ENCODE peak calls at places on chromosomes 6 and 20, in nine cellular contexts. One of them, this sample, is unnamed.

GRCh38 chr20:8464368-8464767 is 332.3 kb downstream of the PLCB1 start:
- DNase-seq in T follicular helper cell: no peak
- DNase-seq in NAMALWA: no peak
- DNase-seq in AG04449: no peak
- DNase-seq in stimulated activated CD8-positive, alpha-beta memory T cell treated with anti-CD3 and anti-CD28 coated beads, Interleukin-15, amount 100 ng/mL, for 24 hours: no peak
- DNase-seq in naive thymus-derived CD8-positive, alpha-beta T cell: no peak
- DNase-seq in iris pigment epithelial cell: peak
- DNase-seq in islet precursor cell: no peak
- DNase-seq in COR-L47: no peak
- DNase-seq in this sample: no peak

GRCh38 chr6:299050-299980 is 7.0 kb downstream of the DUSP22 start:
- DNase-seq in T follicular helper cell: no peak
- DNase-seq in NAMALWA: no peak
- DNase-seq in AG04449: no peak
- DNase-seq in stimulated activated CD8-positive, alpha-beta memory T cell treated with anti-CD3 and anti-CD28 coated beads, Interleukin-15, amount 100 ng/mL, for 24 hours: no peak
- DNase-seq in naive thymus-derived CD8-positive, alpha-beta T cell: no peak
- DNase-seq in iris pigment epithelial cell: peak
- DNase-seq in islet precursor cell: no peak
- DNase-seq in COR-L47: no peak
- DNase-seq in this sample: no peak

GRCh38 chr6:111980168-111980567 is 73.7 kb upstream of the CCN6 start:
- DNase-seq in T follicular helper cell: no peak
- DNase-seq in NAMALWA: no peak
- DNase-seq in AG04449: no peak
- DNase-seq in stimulated activated CD8-positive, alpha-beta memory T cell treated with anti-CD3 and anti-CD28 coated beads, Interleukin-15, amount 100 ng/mL, for 24 hours: no peak
- DNase-seq in naive thymus-derived CD8-positive, alpha-beta T cell: no peak
- DNase-seq in iris pigment epithelial cell: peak
- DNase-seq in islet precursor cell: no peak
- DNase-seq in COR-L47: no peak
- DNase-seq in this sample: no peak

GRCh38 chr6:11467364-11467763 is 70.2 kb upstream of the TMEM170B start:
- DNase-seq in T follicular helper cell: no peak
- DNase-seq in NAMALWA: peak
- DNase-seq in AG04449: no peak
- DNase-seq in stimulated activated CD8-positive, alpha-beta memory T cell treated with anti-CD3 and anti-CD28 coated beads, Interleukin-15, amount 100 ng/mL, for 24 hours: no peak
- DNase-seq in naive thymus-derived CD8-positive, alpha-beta T cell: no peak
- DNase-seq in iris pigment epithelial cell: no peak
- DNase-seq in islet precursor cell: no peak
- DNase-seq in COR-L47: no peak
- DNase-seq in this sample: no peak

GRCh38 chr6:157669747-157670216 is 153.3 kb upstream of the SNX9 start:
- DNase-seq in T follicular helper cell: no peak
- DNase-seq in NAMALWA: no peak
- DNase-seq in AG04449: peak
- DNase-seq in stimulated activated CD8-positive, alpha-beta memory T cell treated with anti-CD3 and anti-CD28 coated beads, Interleukin-15, amount 100 ng/mL, for 24 hours: no peak
- DNase-seq in naive thymus-derived CD8-positive, alpha-beta T cell: no peak
- DNase-seq in iris pigment epithelial cell: peak
- DNase-seq in islet precursor cell: peak
- DNase-seq in COR-L47: no peak
- DNase-seq in this sample: no peak

GRCh38 chr6:38095054-38095453 is 275.5 kb downstream of the ZFAND3 start:
- DNase-seq in T follicular helper cell: no peak
- DNase-seq in NAMALWA: no peak
- DNase-seq in AG04449: peak
- DNase-seq in stimulated activated CD8-positive, alpha-beta memory T cell treated with anti-CD3 and anti-CD28 coated beads, Interleukin-15, amount 100 ng/mL, for 24 hours: no peak
- DNase-seq in naive thymus-derived CD8-positive, alpha-beta T cell: no peak
- DNase-seq in iris pigment epithelial cell: peak
- DNase-seq in islet precursor cell: no peak
- DNase-seq in COR-L47: no peak
- DNase-seq in this sample: no peak

GRCh38 chr6:13177617-13178506 is 150.5 kb downstream of the TBC1D7 start:
- DNase-seq in T follicular helper cell: no peak
- DNase-seq in NAMALWA: no peak
- DNase-seq in AG04449: no peak
- DNase-seq in stimulated activated CD8-positive, alpha-beta memory T cell treated with anti-CD3 and anti-CD28 coated beads, Interleukin-15, amount 100 ng/mL, for 24 hours: no peak
- DNase-seq in naive thymus-derived CD8-positive, alpha-beta T cell: no peak
- DNase-seq in iris pigment epithelial cell: no peak
- DNase-seq in islet precursor cell: no peak
- DNase-seq in COR-L47: no peak
- DNase-seq in this sample: no peak

GRCh38 chr6:39296745-39297640 is 17.2 kb downstream of the KCNK17 start:
- DNase-seq in T follicular helper cell: no peak
- DNase-seq in NAMALWA: no peak
- DNase-seq in AG04449: no peak
- DNase-seq in stimulated activated CD8-positive, alpha-beta memory T cell treated with anti-CD3 and anti-CD28 coated beads, Interleukin-15, amount 100 ng/mL, for 24 hours: no peak
- DNase-seq in naive thymus-derived CD8-positive, alpha-beta T cell: no peak
- DNase-seq in iris pigment epithelial cell: no peak
- DNase-seq in islet precursor cell: no peak
- DNase-seq in COR-L47: no peak
- DNase-seq in this sample: no peak

GRCh38 chr6:26331809-26332226 is 33.2 kb upstream of the BTN3A2 start:
- DNase-seq in T follicular helper cell: no peak
- DNase-seq in NAMALWA: peak
- DNase-seq in AG04449: no peak
- DNase-seq in stimulated activated CD8-positive, alpha-beta memory T cell treated with anti-CD3 and anti-CD28 coated beads, Interleukin-15, amount 100 ng/mL, for 24 hours: no peak
- DNase-seq in naive thymus-derived CD8-positive, alpha-beta T cell: peak
- DNase-seq in iris pigment epithelial cell: no peak
- DNase-seq in islet precursor cell: no peak
- DNase-seq in COR-L47: no peak
- DNase-seq in this sample: no peak

GRCh38 chr20:62508641-62509051 is 32.9 kb upstream of the GATA5 start:
- DNase-seq in T follicular helper cell: no peak
- DNase-seq in NAMALWA: peak
- DNase-seq in AG04449: no peak
- DNase-seq in stimulated activated CD8-positive, alpha-beta memory T cell treated with anti-CD3 and anti-CD28 coated beads, Interleukin-15, amount 100 ng/mL, for 24 hours: no peak
- DNase-seq in naive thymus-derived CD8-positive, alpha-beta T cell: no peak
- DNase-seq in iris pigment epithelial cell: no peak
- DNase-seq in islet precursor cell: no peak
- DNase-seq in COR-L47: no peak
- DNase-seq in this sample: no peak

GRCh38 chr20:31587545-31588389 is 17.3 kb upstream of the ID1 start:
- DNase-seq in T follicular helper cell: no peak
- DNase-seq in NAMALWA: peak
- DNase-seq in AG04449: no peak
- DNase-seq in stimulated activated CD8-positive, alpha-beta memory T cell treated with anti-CD3 and anti-CD28 coated beads, Interleukin-15, amount 100 ng/mL, for 24 hours: no peak
- DNase-seq in naive thymus-derived CD8-positive, alpha-beta T cell: no peak
- DNase-seq in iris pigment epithelial cell: peak
- DNase-seq in islet precursor cell: peak
- DNase-seq in COR-L47: no peak
- DNase-seq in this sample: no peak

GRCh38 chr6:42378536-42378935 is 73.2 kb downstream of the TRERF1 start:
- DNase-seq in T follicular helper cell: no peak
- DNase-seq in NAMALWA: no peak
- DNase-seq in AG04449: no peak
- DNase-seq in stimulated activated CD8-positive, alpha-beta memory T cell treated with anti-CD3 and anti-CD28 coated beads, Interleukin-15, amount 100 ng/mL, for 24 hours: no peak
- DNase-seq in naive thymus-derived CD8-positive, alpha-beta T cell: no peak
- DNase-seq in iris pigment epithelial cell: no peak
- DNase-seq in islet precursor cell: no peak
- DNase-seq in COR-L47: no peak
- DNase-seq in this sample: no peak

GRCh38 chr6:90716345-90716744 is 129.5 kb upstream of the MAP3K7 start:
- DNase-seq in T follicular helper cell: no peak
- DNase-seq in NAMALWA: no peak
- DNase-seq in AG04449: no peak
- DNase-seq in stimulated activated CD8-positive, alpha-beta memory T cell treated with anti-CD3 and anti-CD28 coated beads, Interleukin-15, amount 100 ng/mL, for 24 hours: no peak
- DNase-seq in naive thymus-derived CD8-positive, alpha-beta T cell: no peak
- DNase-seq in iris pigment epithelial cell: no peak
- DNase-seq in islet precursor cell: no peak
- DNase-seq in COR-L47: peak
- DNase-seq in this sample: no peak

GRCh38 chr6:34102099-34102656 is 43.7 kb downstream of the GRM4 start:
- DNase-seq in T follicular helper cell: no peak
- DNase-seq in NAMALWA: no peak
- DNase-seq in AG04449: no peak
- DNase-seq in stimulated activated CD8-positive, alpha-beta memory T cell treated with anti-CD3 and anti-CD28 coated beads, Interleukin-15, amount 100 ng/mL, for 24 hours: no peak
- DNase-seq in naive thymus-derived CD8-positive, alpha-beta T cell: no peak
- DNase-seq in iris pigment epithelial cell: no peak
- DNase-seq in islet precursor cell: no peak
- DNase-seq in COR-L47: no peak
- DNase-seq in this sample: no peak

GRCh38 chr6:29653452-29654038 is 3.3 kb upstream of the MOG start:
- DNase-seq in T follicular helper cell: peak
- DNase-seq in NAMALWA: peak
- DNase-seq in AG04449: no peak
- DNase-seq in stimulated activated CD8-positive, alpha-beta memory T cell treated with anti-CD3 and anti-CD28 coated beads, Interleukin-15, amount 100 ng/mL, for 24 hours: no peak
- DNase-seq in naive thymus-derived CD8-positive, alpha-beta T cell: no peak
- DNase-seq in iris pigment epithelial cell: peak
- DNase-seq in islet precursor cell: no peak
- DNase-seq in COR-L47: peak
- DNase-seq in this sample: peak

GRCh38 chr6:43256670-43257664 is 13.7 kb downstream of the TTBK1 start:
- DNase-seq in T follicular helper cell: no peak
- DNase-seq in NAMALWA: no peak
- DNase-seq in AG04449: no peak
- DNase-seq in stimulated activated CD8-positive, alpha-beta memory T cell treated with anti-CD3 and anti-CD28 coated beads, Interleukin-15, amount 100 ng/mL, for 24 hours: no peak
- DNase-seq in naive thymus-derived CD8-positive, alpha-beta T cell: no peak
- DNase-seq in iris pigment epithelial cell: no peak
- DNase-seq in islet precursor cell: no peak
- DNase-seq in COR-L47: no peak
- DNase-seq in this sample: peak

GRCh38 chr6:24933868-24934401 is 1.8 kb downstream of the RIPOR2 start:
- DNase-seq in T follicular helper cell: peak
- DNase-seq in NAMALWA: peak
- DNase-seq in AG04449: no peak
- DNase-seq in stimulated activated CD8-positive, alpha-beta memory T cell treated with anti-CD3 and anti-CD28 coated beads, Interleukin-15, amount 100 ng/mL, for 24 hours: no peak
- DNase-seq in naive thymus-derived CD8-positive, alpha-beta T cell: peak
- DNase-seq in iris pigment epithelial cell: peak
- DNase-seq in islet precursor cell: peak
- DNase-seq in COR-L47: peak
- DNase-seq in this sample: no peak

GRCh38 chr6:106451419-106451818 is 90.9 kb downstream of the CRYBG1 start:
- DNase-seq in T follicular helper cell: no peak
- DNase-seq in NAMALWA: no peak
- DNase-seq in AG04449: no peak
- DNase-seq in stimulated activated CD8-positive, alpha-beta memory T cell treated with anti-CD3 and anti-CD28 coated beads, Interleukin-15, amount 100 ng/mL, for 24 hours: no peak
- DNase-seq in naive thymus-derived CD8-positive, alpha-beta T cell: no peak
- DNase-seq in iris pigment epithelial cell: peak
- DNase-seq in islet precursor cell: no peak
- DNase-seq in COR-L47: no peak
- DNase-seq in this sample: no peak

GRCh38 chr6:11085758-11086435 is 7.7 kb upstream of the SMIM13 start:
- DNase-seq in T follicular helper cell: no peak
- DNase-seq in NAMALWA: no peak
- DNase-seq in AG04449: peak
- DNase-seq in stimulated activated CD8-positive, alpha-beta memory T cell treated with anti-CD3 and anti-CD28 coated beads, Interleukin-15, amount 100 ng/mL, for 24 hours: no peak
- DNase-seq in naive thymus-derived CD8-positive, alpha-beta T cell: no peak
- DNase-seq in iris pigment epithelial cell: peak
- DNase-seq in islet precursor cell: no peak
- DNase-seq in COR-L47: no peak
- DNase-seq in this sample: no peak

GRCh38 chr6:139515511-139515910 is 141.1 kb upstream of the CITED2 start:
- DNase-seq in T follicular helper cell: no peak
- DNase-seq in NAMALWA: no peak
- DNase-seq in AG04449: no peak
- DNase-seq in stimulated activated CD8-positive, alpha-beta memory T cell treated with anti-CD3 and anti-CD28 coated beads, Interleukin-15, amount 100 ng/mL, for 24 hours: no peak
- DNase-seq in naive thymus-derived CD8-positive, alpha-beta T cell: no peak
- DNase-seq in iris pigment epithelial cell: peak
- DNase-seq in islet precursor cell: peak
- DNase-seq in COR-L47: no peak
- DNase-seq in this sample: no peak

GRCh38 chr6:165716886-165717285 is 53.8 kb upstream of the PDE10A start:
- DNase-seq in T follicular helper cell: no peak
- DNase-seq in NAMALWA: no peak
- DNase-seq in AG04449: no peak
- DNase-seq in stimulated activated CD8-positive, alpha-beta memory T cell treated with anti-CD3 and anti-CD28 coated beads, Interleukin-15, amount 100 ng/mL, for 24 hours: no peak
- DNase-seq in naive thymus-derived CD8-positive, alpha-beta T cell: no peak
- DNase-seq in iris pigment epithelial cell: peak
- DNase-seq in islet precursor cell: no peak
- DNase-seq in COR-L47: no peak
- DNase-seq in this sample: no peak

GRCh38 chr20:61724376-61724775 is 341.3 kb downstream of the TAF4 start:
- DNase-seq in T follicular helper cell: no peak
- DNase-seq in NAMALWA: no peak
- DNase-seq in AG04449: no peak
- DNase-seq in stimulated activated CD8-positive, alpha-beta memory T cell treated with anti-CD3 and anti-CD28 coated beads, Interleukin-15, amount 100 ng/mL, for 24 hours: no peak
- DNase-seq in naive thymus-derived CD8-positive, alpha-beta T cell: no peak
- DNase-seq in iris pigment epithelial cell: peak
- DNase-seq in islet precursor cell: peak
- DNase-seq in COR-L47: no peak
- DNase-seq in this sample: no peak

GRCh38 chr20:44071526-44072111 is 115.4 kb downstream of the JPH2 start:
- DNase-seq in T follicular helper cell: no peak
- DNase-seq in NAMALWA: no peak
- DNase-seq in AG04449: no peak
- DNase-seq in stimulated activated CD8-positive, alpha-beta memory T cell treated with anti-CD3 and anti-CD28 coated beads, Interleukin-15, amount 100 ng/mL, for 24 hours: no peak
- DNase-seq in naive thymus-derived CD8-positive, alpha-beta T cell: peak
- DNase-seq in iris pigment epithelial cell: no peak
- DNase-seq in islet precursor cell: peak
- DNase-seq in COR-L47: no peak
- DNase-seq in this sample: no peak

This sample was measured in MM.1S.